ENCODE peak calls at places on chromosomes 16 and 17, in four cellular contexts. One of them, this sample, is unnamed.

GRCh38 chr17:63082273-63082861 is 116.3 kb downstream of the TANC2 start:
- DNase-seq in HL-60: no peak
- DNase-seq in GM12891: no peak
- DNase-seq in K562: peak; percentile 26
- DNase-seq in this sample: no peak

GRCh38 chr17:4087911-4088693 is 54.7 kb downstream of the ZZEF1 start:
- DNase-seq in GM12891: no peak
- DNase-seq in HL-60: no peak
- DNase-seq in K562: no peak
- DNase-seq in this sample: no peak

GRCh38 chr17:68820825-68821481 is 134.2 kb downstream of the ABCA8 start:
- DNase-seq in K562: no peak
- DNase-seq in HL-60: no peak
- DNase-seq in GM12891: no peak
- DNase-seq in this sample: no peak

GRCh38 chr16:86048221-86048620 is 149.3 kb downstream of the IRF8 start:
- DNase-seq in GM12891: no peak
- DNase-seq in K562: no peak
- DNase-seq in HL-60: no peak
- DNase-seq in this sample: no peak

GRCh38 chr16:88351521-88352101 is 31.1 kb upstream of the ZNF469 start:
- DNase-seq in K562: no peak
- DNase-seq in HL-60: no peak
- DNase-seq in GM12891: no peak
- DNase-seq in this sample: no peak

GRCh38 chr17:8935194-8935593 is 30.3 kb downstream of the PIK3R5 start:
- DNase-seq in HL-60: peak; percentile 79
- DNase-seq in GM12891: no peak
- DNase-seq in K562: no peak
- DNase-seq in this sample: no peak

GRCh38 chr16:31130899-31131298 is 4.6 kb downstream of the PRSS8 start:
- DNase-seq in GM12891: no peak
- DNase-seq in HL-60: no peak
- DNase-seq in K562: no peak
- DNase-seq in this sample: no peak

GRCh38 chr17:38919316-38920078 is 5.9 kb upstream of the LASP1NB start:
- DNase-seq in HL-60: no peak
- DNase-seq in K562: no peak
- DNase-seq in GM12891: no peak
- DNase-seq in this sample: no peak

GRCh38 chr17:38967290-38967738 is at the start of gene FBXO47:
- DNase-seq in K562: peak; percentile 26
- DNase-seq in GM12891: no peak
- DNase-seq in HL-60: no peak
- DNase-seq in this sample: no peak

GRCh38 chr16:86531193-86531550 is 20.8 kb downstream of the FOXF1 start:
- DNase-seq in HL-60: no peak
- DNase-seq in GM12891: no peak
- DNase-seq in K562: no peak
- DNase-seq in this sample: no peak

GRCh38 chr17:75785016-75785769 is 587 bp downstream of the UNK start:
- DNase-seq in GM12891: no peak
- DNase-seq in HL-60: peak; percentile 92
- DNase-seq in K562: peak; percentile 97
- DNase-seq in this sample: peak; percentile 67

GRCh38 chr17:50909765-50910661 is 43.9 kb upstream of the TOB1 start:
- DNase-seq in K562: no peak
- DNase-seq in GM12891: no peak
- DNase-seq in HL-60: peak; percentile 91
- DNase-seq in this sample: no peak

GRCh38 chr16:28163699-28164584 is 47.8 kb downstream of the XPO6 start:
- DNase-seq in HL-60: peak; percentile 35
- DNase-seq in GM12891: no peak
- DNase-seq in K562: no peak
- DNase-seq in this sample: no peak

GRCh38 chr17:10311131-10311530 is 61.7 kb downstream of the MYH13 start:
- DNase-seq in HL-60: no peak
- DNase-seq in K562: no peak
- DNase-seq in GM12891: no peak
- DNase-seq in this sample: no peak

GRCh38 chr17:66441012-66441703 is 138.7 kb downstream of the PRKCA start:
- DNase-seq in HL-60: no peak
- DNase-seq in K562: no peak
- DNase-seq in GM12891: no peak
- DNase-seq in this sample: peak; percentile 44

GRCh38 chr16:3066440-3066748 is 954 bp downstream of the IL32 start:
- DNase-seq in HL-60: no peak
- DNase-seq in K562: no peak
- DNase-seq in GM12891: no peak
- DNase-seq in this sample: no peak

GRCh38 chr17:14922421-14922820 is 342.7 kb downstream of the PMP22 start:
- DNase-seq in GM12891: no peak
- DNase-seq in K562: no peak
- DNase-seq in HL-60: no peak
- DNase-seq in this sample: no peak

GRCh38 chr16:57519796-57520360 is 16.5 kb downstream of the CCDC102A start:
- DNase-seq in HL-60: peak; percentile 68
- DNase-seq in GM12891: peak; percentile 88
- DNase-seq in K562: peak; percentile 85
- DNase-seq in this sample: no peak

GRCh38 chr17:50244771-50245170 is 29.5 kb upstream of the TMEM92 start:
- DNase-seq in K562: no peak
- DNase-seq in HL-60: no peak
- DNase-seq in GM12891: no peak
- DNase-seq in this sample: no peak

GRCh38 chr16:75938818-75939217 is 212.5 kb upstream of the CPHXL start:
- DNase-seq in K562: no peak
- DNase-seq in GM12891: no peak
- DNase-seq in HL-60: no peak
- DNase-seq in this sample: no peak

GRCh38 chr17:45341389-45342158 is 24.8 kb upstream of the MAP3K14 start:
- DNase-seq in HL-60: no peak
- DNase-seq in K562: peak; percentile 86
- DNase-seq in GM12891: no peak
- DNase-seq in this sample: no peak

GRCh38 chr17:45162022-45162687 is 480 bp downstream of the HEXIM2 start:
- DNase-seq in GM12891: no peak
- DNase-seq in HL-60: no peak
- DNase-seq in K562: no peak
- DNase-seq in this sample: no peak

GRCh38 chr17:74297941-74298340 is 23.9 kb downstream of the DNAI2 start:
- DNase-seq in GM12891: no peak
- DNase-seq in HL-60: no peak
- DNase-seq in K562: no peak
- DNase-seq in this sample: no peak

GRCh38 chr17:76189741-76190140 is 48.7 kb upstream of the FOXJ1 start:
- DNase-seq in GM12891: no peak
- DNase-seq in HL-60: no peak
- DNase-seq in K562: peak; percentile 66
- DNase-seq in this sample: no peak

GRCh38 chr16:66701516-66701915 is 5.0 kb upstream of the CMTM4 start:
- DNase-seq in K562: no peak
- DNase-seq in HL-60: no peak
- DNase-seq in GM12891: no peak
- DNase-seq in this sample: no peak

GRCh38 chr16:55948230-55948629 is 73.1 kb upstream of the CES5A start:
- DNase-seq in K562: peak; percentile 18
- DNase-seq in GM12891: no peak
- DNase-seq in HL-60: no peak
- DNase-seq in this sample: no peak

GRCh38 chr16:87570938-87571867 is 31.1 kb upstream of the JPH3 start:
- DNase-seq in K562: peak; percentile 59
- DNase-seq in GM12891: no peak
- DNase-seq in HL-60: no peak
- DNase-seq in this sample: no peak

DNA sequence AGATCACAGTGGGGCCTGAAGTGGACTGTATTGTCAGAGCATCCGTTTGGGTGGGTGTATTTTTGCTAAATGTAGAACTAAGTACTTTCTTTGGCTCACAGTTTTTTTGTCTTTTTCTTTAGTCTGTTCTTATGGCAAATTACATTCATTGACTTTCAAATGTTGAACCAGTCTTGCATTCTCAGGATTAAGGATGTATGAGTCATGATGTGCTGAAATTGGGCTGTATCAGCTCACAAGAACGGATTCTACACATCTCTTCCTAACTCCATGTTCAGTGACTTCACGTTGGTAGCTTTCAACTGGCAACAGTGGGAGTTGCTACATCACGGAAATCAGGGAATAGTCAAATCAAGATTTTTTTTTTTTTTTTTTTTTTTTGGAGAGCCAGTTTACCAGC is 66.4 kb downstream of the TEX2 start:
- DNase-seq in GM12891: no peak
- DNase-seq in HL-60: no peak
- DNase-seq in K562: no peak
- DNase-seq in this sample: no peak
- TF ChIP-seq SPI1 in GM12891: no peak
- TF ChIP-seq SPI1 in HL-60: no peak
- TF ChIP-seq SPI1 in K562: no peak
- TF ChIP-seq SPI1 in this sample: no peak

DNA sequence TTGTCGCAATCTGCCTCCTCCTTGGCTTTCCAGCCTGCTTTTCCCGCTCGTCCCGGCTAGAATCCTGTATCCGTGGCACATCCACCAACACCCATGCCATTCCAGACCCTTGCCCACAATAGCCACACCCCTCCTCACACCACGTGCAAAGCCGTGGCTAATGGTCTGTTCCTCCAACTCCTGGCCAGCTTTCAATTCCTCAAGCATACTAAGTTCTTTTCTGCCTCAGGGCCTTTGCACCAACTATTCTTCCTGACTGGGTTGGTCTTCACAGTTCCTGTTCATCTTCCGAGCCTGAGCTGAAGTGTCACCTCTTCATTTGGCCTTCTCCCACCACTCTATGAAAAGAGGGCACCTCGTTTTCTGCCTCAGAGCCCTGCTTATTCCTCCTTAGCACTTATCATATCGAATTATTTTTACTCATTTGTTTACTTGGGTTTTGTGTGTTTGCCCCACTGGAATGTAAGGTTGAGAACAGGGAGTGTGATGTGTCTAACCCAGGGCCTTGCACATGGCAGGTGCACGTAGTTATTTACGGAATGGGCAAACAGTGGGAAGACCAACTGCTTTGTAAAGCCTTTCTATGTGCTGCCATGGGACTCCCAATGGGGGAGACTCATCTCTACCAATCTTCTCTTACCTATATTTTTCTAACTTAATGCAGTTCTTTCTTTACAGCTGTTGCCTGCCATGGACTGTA is 69.0 kb downstream of the CDK5R1 start:
- DNase-seq in K562: no peak
- DNase-seq in HL-60: no peak
- DNase-seq in GM12891: no peak
- DNase-seq in this sample: no peak
- TF ChIP-seq SPI1 in K562: no peak
- TF ChIP-seq SPI1 in HL-60: no peak
- TF ChIP-seq SPI1 in GM12891: no peak
- TF ChIP-seq SPI1 in this sample: no peak

DNA sequence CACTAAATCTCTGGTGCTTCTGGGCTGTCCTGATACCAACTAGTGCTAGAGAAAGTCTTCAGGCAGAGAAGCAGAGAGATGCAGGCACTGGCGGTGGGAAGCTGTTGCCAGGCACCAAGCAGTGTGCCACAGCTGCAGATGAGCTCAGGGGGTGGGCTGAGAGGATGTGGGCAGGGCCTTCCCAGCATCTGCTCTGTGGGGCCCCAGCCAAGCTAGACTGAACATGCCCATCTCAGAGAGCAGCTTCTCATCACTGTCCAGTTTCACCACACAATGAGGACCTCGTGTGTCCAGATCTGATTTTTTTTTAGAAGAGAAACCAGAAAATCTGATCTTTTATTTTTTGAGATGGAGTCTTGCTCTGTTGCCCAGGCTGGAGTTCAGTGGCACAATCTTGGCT is 17.1 kb downstream of the PSKH1 start:
- DNase-seq in HL-60: no peak
- DNase-seq in GM12891: no peak
- DNase-seq in K562: no peak
- DNase-seq in this sample: no peak
- TF ChIP-seq SPI1 in HL-60: no peak
- TF ChIP-seq SPI1 in GM12891: no peak
- TF ChIP-seq SPI1 in K562: no peak
- TF ChIP-seq SPI1 in this sample: no peak

GRCh38 chr17:80123791-80124190 is 22.4 kb downstream of the GAA start:
- DNase-seq in HL-60: no peak
- DNase-seq in GM12891: no peak
- DNase-seq in K562: no peak
- DNase-seq in this sample: no peak
- TF ChIP-seq SPI1 in HL-60: no peak
- TF ChIP-seq SPI1 in GM12891: no peak
- TF ChIP-seq SPI1 in K562: no peak
- TF ChIP-seq SPI1 in this sample: no peak

DNA sequence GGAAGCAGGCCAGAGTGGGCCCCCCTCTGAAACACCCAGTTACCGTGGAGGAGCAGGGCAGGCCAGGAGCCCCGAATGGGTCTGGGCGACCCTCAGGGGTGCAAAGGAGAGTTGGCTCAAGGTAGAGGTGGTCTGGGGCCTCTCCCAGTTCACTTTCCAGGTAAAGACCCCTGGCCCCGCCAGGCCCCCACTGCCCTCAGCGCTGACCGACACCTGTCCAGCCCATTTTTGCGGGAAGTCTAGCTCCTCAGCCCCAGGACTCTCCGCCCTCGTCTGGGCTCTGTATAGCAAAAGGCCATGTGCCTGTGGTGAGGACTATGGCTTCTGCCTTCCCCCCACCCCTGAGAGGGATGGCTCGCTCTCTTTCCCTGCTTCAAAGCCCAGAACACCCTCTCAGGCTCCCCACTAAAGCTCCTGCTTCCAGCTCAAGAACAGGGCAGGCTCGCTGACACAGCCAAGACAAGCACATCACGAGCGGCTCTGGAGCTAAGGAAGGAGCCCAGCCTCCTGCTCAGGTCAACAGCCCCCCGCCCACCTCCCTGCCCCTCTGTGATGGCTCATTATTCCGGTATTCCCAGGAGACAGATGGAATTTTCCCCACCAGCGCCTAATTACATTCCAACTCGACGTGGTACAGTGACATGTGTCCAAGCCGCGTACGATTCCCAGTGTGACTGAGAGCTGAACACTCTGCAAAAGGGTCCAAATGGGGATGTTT is 59.4 kb downstream of the RTN4RL1 start:
- DNase-seq in GM12891: no peak
- DNase-seq in K562: no peak
- DNase-seq in HL-60: no peak
- DNase-seq in this sample: no peak
- TF ChIP-seq SPI1 in GM12891: no peak
- TF ChIP-seq SPI1 in K562: no peak
- TF ChIP-seq SPI1 in HL-60: no peak
- TF ChIP-seq SPI1 in this sample: no peak

DNA sequence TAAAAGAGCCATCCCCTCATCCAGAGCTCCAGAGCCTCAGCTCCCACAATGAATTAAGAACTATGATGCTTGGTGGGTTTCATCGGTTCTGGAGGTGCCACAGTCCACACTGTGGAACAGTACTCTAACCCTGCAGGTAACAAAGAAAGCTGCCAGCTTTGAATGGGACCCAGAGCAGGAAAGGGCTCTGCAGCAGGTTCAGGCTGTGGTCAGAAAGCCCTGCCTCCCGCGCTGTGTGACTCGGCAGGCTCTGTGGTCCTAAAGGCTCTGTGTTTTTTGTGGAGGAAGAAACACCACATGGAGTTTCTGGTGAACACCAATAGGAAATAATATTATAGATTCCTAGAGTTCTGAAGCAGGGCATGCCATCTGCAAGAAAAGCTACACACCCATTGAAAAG is 32.5 kb downstream of the MRPS23 start:
- DNase-seq in K562: no peak
- DNase-seq in GM12891: no peak
- DNase-seq in HL-60: no peak
- DNase-seq in this sample: no peak
- TF ChIP-seq SPI1 in K562: no peak
- TF ChIP-seq SPI1 in GM12891: no peak
- TF ChIP-seq SPI1 in HL-60: no peak
- TF ChIP-seq SPI1 in this sample: no peak